ENCODE peak calls at places on chromosome 14, in eight cellular contexts. C is PC-3, G is IMR-90, P is colonic mucosa, Q is GM12878, H is endodermal cell, L is GM23248, M is fibroblast of lung. E is an unnamed sample.

GRCh38 chr14:23056956-23057756 is at the start of gene CDH24:
- DNase-seq in C (peak; percentile 75), G (peak; percentile 57), P (peak; percentile 83), Q (no peak), H (peak; percentile 89), L (peak; percentile 88), M (peak; percentile 58), E (peak; percentile 90)

GRCh38 chr14:69081271-69081670 is 71.6 kb downstream of the DCAF5 start:
- DNase-seq in C (no peak), G (no peak), P (no peak), Q (no peak), H (no peak), L (no peak), M (no peak), E (no peak)

GRCh38 chr14:61385002-61385685 is 63.8 kb downstream of the PRKCH start:
- DNase-seq in C (no peak), G (no peak), P (no peak), Q (no peak), H (no peak), L (no peak), M (no peak), E (no peak)

GRCh38 chr14:74979442-74980397 is 23.0 kb upstream of the EIF2B2 start:
- DNase-seq in C (peak; percentile 37), G (peak; percentile 36), P (no peak), Q (no peak), H (peak; percentile 82), L (peak; percentile 45), M (peak; percentile 38), E (peak; percentile 73)

GRCh38 chr14:85911044-85911443 is 381.1 kb downstream of the FLRT2 start:
- DNase-seq in C (no peak), G (no peak), P (no peak), Q (no peak), H (no peak), L (no peak), M (no peak), E (no peak)

GRCh38 chr14:76101384-76101783 is 50.3 kb upstream of the GPATCH2L start:
- DNase-seq in C (no peak), G (peak; percentile 7), P (no peak), Q (no peak), H (no peak), L (peak; percentile 57), M (peak; percentile 19), E (no peak)

GRCh38 chr14:24368562-24369252 is 723 bp downstream of the NFATC4 start:
- DNase-seq in C (no peak), G (peak; percentile 74), P (peak; percentile 48), Q (no peak), H (peak; percentile 84), L (peak; percentile 90), M (peak; percentile 69), E (peak; percentile 95)

GRCh38 chr14:39138450-39138849 is 24.3 kb downstream of the GEMIN2 start:
- DNase-seq in C (no peak), G (peak; percentile 63), P (no peak), Q (no peak), H (no peak), L (no peak), M (peak; percentile 75), E (peak; percentile 63)

GRCh38 chr14:75431827-75432226 is 4.0 kb downstream of the JDP2 start:
- DNase-seq in C (no peak), G (no peak), P (no peak), Q (no peak), H (no peak), L (peak; percentile 47), M (no peak), E (no peak)

GRCh38 chr14:104940526-104941150 is 16.0 kb downstream of the PLD4 start:
- DNase-seq in C (peak; percentile 10), G (peak; percentile 11), P (no peak), Q (no peak), H (peak; percentile 56), L (no peak), M (no peak), E (peak; percentile 25)

GRCh38 chr14:85438613-85439012 is 91.3 kb upstream of the FLRT2 start:
- DNase-seq in C (no peak), G (no peak), P (no peak), Q (no peak), H (no peak), L (no peak), M (no peak), E (no peak)

GRCh38 chr14:104105822-104106470 is 20.4 kb downstream of the ASPG start:
- DNase-seq in C (no peak), G (no peak), P (peak; percentile 61), Q (no peak), H (no peak), L (no peak), M (no peak), E (no peak)

GRCh38 chr14:52885230-52885629 is 65.6 kb downstream of the FERMT2 start:
- DNase-seq in C (no peak), G (peak; percentile 54), P (no peak), Q (no peak), H (no peak), L (peak; percentile 69), M (peak; percentile 74), E (peak; percentile 76)

GRCh38 chr14:25108959-25109358 is 59.0 kb upstream of the STXBP6 start:
- DNase-seq in C (no peak), G (no peak), P (peak; percentile 73), Q (no peak), H (no peak), L (no peak), M (no peak), E (peak; percentile 28)

DNA sequence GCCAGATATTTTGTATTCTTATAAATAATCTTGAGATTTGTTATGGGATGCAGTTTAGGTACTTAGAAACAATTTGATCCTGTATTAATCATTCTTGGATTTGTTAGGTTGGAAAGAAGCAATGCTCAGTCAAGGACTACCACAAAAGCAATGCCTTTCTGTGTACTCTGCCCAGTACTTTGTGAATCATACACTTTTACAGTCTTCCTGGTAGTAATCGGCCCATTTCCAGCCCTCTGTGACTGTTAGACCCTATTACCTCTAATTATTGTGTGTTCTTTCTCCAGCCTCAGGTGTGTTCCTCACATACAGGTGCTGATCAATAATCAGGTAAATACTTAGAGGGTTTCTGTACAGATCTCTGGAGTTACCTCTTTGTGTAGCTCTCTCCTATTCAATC is 609.0 kb downstream of the KCNH5 start:
- DNase-seq in C (peak; percentile 24), G (no peak), P (no peak), Q (no peak), H (no peak), L (no peak), M (no peak), E (no peak)
- H3K9me3 ChIP-seq in C (peaks cover 19% of the 10 kb centered on the region), G (peaks cover 21% of the 10 kb centered on the region), P (no peaks in the 10 kb centered on the region), Q (no peaks in the 10 kb centered on the region), H (peaks cover 78% of the 10 kb centered on the region), L (peaks cover 7% of the 10 kb centered on the region), M (no peaks in the 10 kb centered on the region), E (peaks cover 70% of the 10 kb centered on the region)

GRCh38 chr14:95953111-95953724 is 76.6 kb downstream of the TUNAR start:
- DNase-seq in C (no peak), G (no peak), P (no peak), Q (no peak), H (peak; percentile 72), L (peak; percentile 35), M (no peak), E (peak; percentile 31)

GRCh38 chr14:95943699-95944098 is 67.1 kb downstream of the TUNAR start:
- DNase-seq in C (no peak), G (no peak), P (no peak), Q (no peak), H (no peak), L (no peak), M (no peak), E (no peak)

GRCh38 chr14:95946867-95947266 is 70.2 kb downstream of the TUNAR start:
- DNase-seq in C (no peak), G (no peak), P (no peak), Q (no peak), H (no peak), L (no peak), M (no peak), E (no peak)

DNA sequence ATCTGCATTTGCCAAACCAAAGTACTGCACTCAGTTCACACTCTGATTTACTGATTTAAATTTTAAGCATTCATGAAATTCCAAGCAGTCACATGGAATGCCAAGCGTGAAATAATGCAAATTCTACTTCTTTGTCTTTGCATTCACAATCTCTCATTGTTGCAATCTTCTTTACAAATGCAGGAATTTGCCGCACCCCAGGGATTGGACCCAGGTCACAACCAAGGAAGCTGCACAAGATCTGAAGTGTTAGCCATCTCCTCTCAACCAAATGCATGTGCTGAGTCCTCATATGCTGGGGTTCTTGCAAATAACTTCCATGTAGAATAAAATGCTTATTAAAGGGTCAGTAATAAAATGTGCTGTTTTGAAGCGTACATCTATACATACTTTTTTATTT is 72.0 kb downstream of the TUNAR start:
- DNase-seq in C (no peak), G (no peak), P (no peak), Q (no peak), H (peak; percentile 92), L (no peak), M (no peak), E (no peak)
- H3K9ac ChIP-seq in C (no peak overlapping the region), G (no peak overlapping the region), P (no peak overlapping the region), Q (no peak overlapping the region), H (peak overlapping the region; percentile 17), L (no peak overlapping the region), M (no peak overlapping the region), E (no peak overlapping the region)

GRCh38 chr14:87756661-87757060 is 236.3 kb downstream of the GALC start:
- DNase-seq in C (no peak), G (no peak), P (no peak), Q (no peak), H (no peak), L (no peak), M (no peak), E (no peak)

DNA sequence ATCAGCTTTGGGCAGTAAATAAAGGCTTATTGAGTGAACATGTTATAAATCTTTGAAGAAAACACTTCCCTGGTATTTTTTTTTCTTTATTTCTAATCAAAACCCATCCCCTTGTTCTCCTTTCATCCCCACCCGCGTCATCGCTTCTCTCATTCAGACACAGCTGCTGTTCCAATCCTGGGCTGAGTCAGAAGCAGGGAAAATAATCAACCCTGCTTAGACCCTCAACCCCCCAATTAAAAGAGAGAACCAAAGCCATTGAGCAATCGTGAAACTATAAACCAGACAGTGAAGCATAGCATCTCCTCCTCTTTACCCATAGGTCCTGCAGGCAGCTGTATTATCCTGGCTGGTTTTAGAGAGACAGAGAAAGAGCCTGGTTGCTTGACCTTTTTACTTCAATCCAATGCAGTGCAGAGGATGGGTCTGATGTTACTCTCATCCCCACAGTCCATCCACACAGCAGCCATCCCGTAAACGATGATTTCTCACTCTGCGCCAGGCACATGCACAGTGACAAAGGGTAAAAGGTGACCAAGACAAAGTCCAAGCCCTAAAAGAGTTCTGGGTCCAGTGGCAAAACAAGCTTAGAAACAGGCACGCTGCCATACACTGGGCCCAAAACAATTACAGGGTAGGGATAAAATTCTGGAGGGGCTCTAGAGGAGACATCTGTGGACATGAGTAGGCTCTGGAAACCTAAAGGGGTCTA is 238.3 kb downstream of the GALC start:
- DNase-seq in C (no peak), G (no peak), P (no peak), Q (no peak), H (no peak), L (no peak), M (no peak), E (no peak)
- H3K4me1 ChIP-seq in C (no peaks in the 10 kb centered on the region), G (no peaks in the 10 kb centered on the region), P (no peaks in the 10 kb centered on the region), Q (no peaks in the 10 kb centered on the region), H (no peaks in the 10 kb centered on the region), L (no peaks in the 10 kb centered on the region), M (no peaks in the 10 kb centered on the region), E (no peaks in the 10 kb centered on the region)

DNA sequence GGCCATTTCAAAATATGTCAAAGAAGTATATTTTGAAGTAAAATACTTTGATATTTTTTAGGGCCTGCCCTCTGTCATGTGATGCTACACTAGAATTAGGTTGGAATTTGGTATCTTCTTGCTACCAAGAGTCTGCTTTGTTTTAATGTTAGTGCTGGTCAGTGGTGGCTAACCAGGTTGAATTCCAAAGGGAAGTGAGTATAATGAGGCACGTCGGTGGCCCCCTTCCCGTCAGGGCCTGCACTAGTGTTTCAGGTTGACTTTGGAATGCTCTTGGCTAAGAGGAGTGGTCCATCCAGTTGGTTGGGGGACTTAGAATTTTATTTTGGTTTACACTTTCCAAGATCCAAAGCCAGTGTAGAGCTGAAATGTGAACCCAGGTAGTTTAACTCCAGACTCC is 185.4 kb downstream of the NOVA1 start:
- DNase-seq in C (no peak), G (no peak), P (no peak), Q (no peak), H (peak; percentile 64), L (no peak), M (no peak), E (no peak)
- H3K9me3 ChIP-seq in C (no peaks in the 10 kb centered on the region), G (no peaks in the 10 kb centered on the region), P (no peaks in the 10 kb centered on the region), Q (no peaks in the 10 kb centered on the region), H (no peaks in the 10 kb centered on the region), L (no peaks in the 10 kb centered on the region), M (no peaks in the 10 kb centered on the region), E (no peaks in the 10 kb centered on the region)